ENCODE peak calls at places on chromosomes 2 and 18, in ten cellular contexts. One of them, this sample, is unnamed.

GRCh38 chr2:157336137-157336721 is 10.6 kb upstream of the ERMN start:
- DNase-seq in mammary epithelial cell: peak
- DNase-seq in nucleus accumbens: no peak
- DNase-seq in anterior cingulate cortex: no peak
- DNase-seq in cardiac fibroblast: peak
- DNase-seq in activated B cell treated with CpG ODN at 0.5 μM for 24 hours: no peak
- DNase-seq in effector memory CD8-positive, alpha-beta T cell: peak
- DNase-seq in CD8-positive, alpha-beta memory T cell: peak
- DNase-seq in stimulated activated CD4-positive, alpha-beta T cell treated with anti-CD3 and anti-CD28 coated beads, Interleukin-15, amount 100 ng/mL, for 24 hours: peak
- DNase-seq in hypothalamus: no peak
- DNase-seq in this sample: peak

GRCh38 chr2:237733677-237734300 is 64.8 kb upstream of the RBM44 start:
- DNase-seq in mammary epithelial cell: no peak
- DNase-seq in nucleus accumbens: no peak
- DNase-seq in anterior cingulate cortex: no peak
- DNase-seq in cardiac fibroblast: no peak
- DNase-seq in activated B cell treated with CpG ODN at 0.5 μM for 24 hours: no peak
- DNase-seq in effector memory CD8-positive, alpha-beta T cell: no peak
- DNase-seq in CD8-positive, alpha-beta memory T cell: no peak
- DNase-seq in stimulated activated CD4-positive, alpha-beta T cell treated with anti-CD3 and anti-CD28 coated beads, Interleukin-15, amount 100 ng/mL, for 24 hours: no peak
- DNase-seq in hypothalamus: no peak
- DNase-seq in this sample: no peak

GRCh38 chr2:127400897-127401756 is 13.4 kb upstream of the MAP3K2 start:
- DNase-seq in mammary epithelial cell: peak
- DNase-seq in nucleus accumbens: no peak
- DNase-seq in anterior cingulate cortex: no peak
- DNase-seq in cardiac fibroblast: peak
- DNase-seq in activated B cell treated with CpG ODN at 0.5 μM for 24 hours: no peak
- DNase-seq in effector memory CD8-positive, alpha-beta T cell: no peak
- DNase-seq in CD8-positive, alpha-beta memory T cell: no peak
- DNase-seq in stimulated activated CD4-positive, alpha-beta T cell treated with anti-CD3 and anti-CD28 coated beads, Interleukin-15, amount 100 ng/mL, for 24 hours: no peak
- DNase-seq in hypothalamus: no peak
- DNase-seq in this sample: no peak

GRCh38 chr2:24986397-24986796 is 14.6 kb upstream of the DNAJC27 start:
- DNase-seq in mammary epithelial cell: no peak
- DNase-seq in nucleus accumbens: peak
- DNase-seq in anterior cingulate cortex: peak
- DNase-seq in cardiac fibroblast: no peak
- DNase-seq in activated B cell treated with CpG ODN at 0.5 μM for 24 hours: no peak
- DNase-seq in effector memory CD8-positive, alpha-beta T cell: no peak
- DNase-seq in CD8-positive, alpha-beta memory T cell: no peak
- DNase-seq in stimulated activated CD4-positive, alpha-beta T cell treated with anti-CD3 and anti-CD28 coated beads, Interleukin-15, amount 100 ng/mL, for 24 hours: no peak
- DNase-seq in hypothalamus: peak
- DNase-seq in this sample: peak

GRCh38 chr18:49784427-49785185 is 28.7 kb downstream of the ACAA2 start:
- DNase-seq in mammary epithelial cell: no peak
- DNase-seq in nucleus accumbens: no peak
- DNase-seq in anterior cingulate cortex: no peak
- DNase-seq in cardiac fibroblast: peak
- DNase-seq in activated B cell treated with CpG ODN at 0.5 μM for 24 hours: no peak
- DNase-seq in effector memory CD8-positive, alpha-beta T cell: no peak
- DNase-seq in CD8-positive, alpha-beta memory T cell: no peak
- DNase-seq in stimulated activated CD4-positive, alpha-beta T cell treated with anti-CD3 and anti-CD28 coated beads, Interleukin-15, amount 100 ng/mL, for 24 hours: no peak
- DNase-seq in hypothalamus: no peak
- DNase-seq in this sample: no peak

GRCh38 chr2:23583467-23583866 is 198.5 kb downstream of the KLHL29 start:
- DNase-seq in mammary epithelial cell: no peak
- DNase-seq in nucleus accumbens: no peak
- DNase-seq in anterior cingulate cortex: no peak
- DNase-seq in cardiac fibroblast: no peak
- DNase-seq in activated B cell treated with CpG ODN at 0.5 μM for 24 hours: no peak
- DNase-seq in effector memory CD8-positive, alpha-beta T cell: no peak
- DNase-seq in CD8-positive, alpha-beta memory T cell: no peak
- DNase-seq in stimulated activated CD4-positive, alpha-beta T cell treated with anti-CD3 and anti-CD28 coated beads, Interleukin-15, amount 100 ng/mL, for 24 hours: no peak
- DNase-seq in hypothalamus: no peak
- DNase-seq in this sample: no peak

GRCh38 chr2:169131587-169132512 is 62.5 kb downstream of the DHRS9 start:
- DNase-seq in mammary epithelial cell: peak
- DNase-seq in nucleus accumbens: no peak
- DNase-seq in anterior cingulate cortex: no peak
- DNase-seq in cardiac fibroblast: peak
- DNase-seq in activated B cell treated with CpG ODN at 0.5 μM for 24 hours: no peak
- DNase-seq in effector memory CD8-positive, alpha-beta T cell: no peak
- DNase-seq in CD8-positive, alpha-beta memory T cell: no peak
- DNase-seq in stimulated activated CD4-positive, alpha-beta T cell treated with anti-CD3 and anti-CD28 coated beads, Interleukin-15, amount 100 ng/mL, for 24 hours: no peak
- DNase-seq in hypothalamus: no peak
- DNase-seq in this sample: no peak

GRCh38 chr18:45324489-45325111 is 290.7 kb upstream of the SLC14A2 start:
- DNase-seq in mammary epithelial cell: no peak
- DNase-seq in nucleus accumbens: no peak
- DNase-seq in anterior cingulate cortex: no peak
- DNase-seq in cardiac fibroblast: peak
- DNase-seq in activated B cell treated with CpG ODN at 0.5 μM for 24 hours: no peak
- DNase-seq in effector memory CD8-positive, alpha-beta T cell: no peak
- DNase-seq in CD8-positive, alpha-beta memory T cell: no peak
- DNase-seq in stimulated activated CD4-positive, alpha-beta T cell treated with anti-CD3 and anti-CD28 coated beads, Interleukin-15, amount 100 ng/mL, for 24 hours: no peak
- DNase-seq in hypothalamus: no peak
- DNase-seq in this sample: no peak

GRCh38 chr2:220353897-220354296 is 726.5 kb downstream of the SLC4A3 start:
- DNase-seq in mammary epithelial cell: peak
- DNase-seq in nucleus accumbens: no peak
- DNase-seq in anterior cingulate cortex: no peak
- DNase-seq in cardiac fibroblast: no peak
- DNase-seq in activated B cell treated with CpG ODN at 0.5 μM for 24 hours: no peak
- DNase-seq in effector memory CD8-positive, alpha-beta T cell: no peak
- DNase-seq in CD8-positive, alpha-beta memory T cell: no peak
- DNase-seq in stimulated activated CD4-positive, alpha-beta T cell treated with anti-CD3 and anti-CD28 coated beads, Interleukin-15, amount 100 ng/mL, for 24 hours: no peak
- DNase-seq in hypothalamus: no peak
- DNase-seq in this sample: no peak